ENCODE peak calls at places on chromosomes 6 and 20, in five cellular contexts. E is LNCaP clone FGC; O is fibroblast of the aortic adventitia; U is Jurkat, Clone E6-1; K is IMR-90. V is an unnamed sample.

GRCh38 chr6:22748681-22749080 is 179.3 kb downstream of the HDGFL1 start:
- DNase-seq in E (no peak), O (no peak), U (no peak), K (no peak), V (no peak)

GRCh38 chr20:64114356-64114971 is 7.1 kb upstream of the NPBWR2 start:
- DNase-seq in E (no peak), O (no peak), U (no peak), K (no peak), V (no peak)

GRCh38 chr6:139147628-139148027 is 12.7 kb downstream of the HECA start:
- DNase-seq in E (peak; percentile 27), O (no peak), U (no peak), K (no peak), V (no peak)

GRCh38 chr6:43009124-43009523 is 4.6 kb downstream of the MEA1 start:
- DNase-seq in E (no peak), O (peak; percentile 31), U (peak; percentile 48), K (peak; percentile 27), V (no peak)

GRCh38 chr6:135488023-135488422 is 9.5 kb downstream of the AHI1 start:
- DNase-seq in E (no peak), O (peak; percentile 70), U (no peak), K (peak; percentile 74), V (no peak)

GRCh38 chr6:69007781-69008180 is 372.7 kb downstream of the ADGRB3 start:
- DNase-seq in E (no peak), O (no peak), U (no peak), K (no peak), V (no peak)

GRCh38 chr20:10115021-10115420 is 80.2 kb downstream of the ANKEF1 start:
- DNase-seq in E (no peak), O (peak; percentile 74), U (peak; percentile 46), K (peak; percentile 79), V (no peak)

GRCh38 chr6:39493717-39494116 is 171.2 kb upstream of the KCNK16 start:
- DNase-seq in E (no peak), O (no peak), U (no peak), K (no peak), V (no peak)

GRCh38 chr6:155330133-155330734 is 15.9 kb upstream of the TFB1M start:
- DNase-seq in E (no peak), O (no peak), U (no peak), K (no peak), V (no peak)

GRCh38 chr6:124002377-124003081 is 198.9 kb downstream of the NKAIN2 start:
- DNase-seq in E (no peak), O (no peak), U (no peak), K (no peak), V (no peak)

GRCh38 chr6:79079425-79080130 is 1.5 kb upstream of the PHIP start:
- DNase-seq in E (no peak), O (peak; percentile 49), U (no peak), K (peak; percentile 8), V (no peak)

GRCh38 chr6:80725156-80725930 is 618.9 kb downstream of the BCKDHB start:
- DNase-seq in E (no peak), O (peak; percentile 10), U (no peak), K (peak; percentile 8), V (no peak)

GRCh38 chr20:58665606-58666005 is 14.5 kb downstream of the STX16 start:
- DNase-seq in E (no peak), O (no peak), U (no peak), K (no peak), V (no peak)

GRCh38 chr20:63416631-63417030 is 55.5 kb upstream of the CHRNA4 start:
- DNase-seq in E (no peak), O (no peak), U (no peak), K (no peak), V (no peak)

GRCh38 chr6:16514249-16514648 is 247.0 kb downstream of the ATXN1 start:
- DNase-seq in E (no peak), O (peak; percentile 79), U (peak; percentile 83), K (peak; percentile 76), V (peak; percentile 25)

GRCh38 chr6:149863846-149864577 is at the start of gene LRP11:
- DNase-seq in E (peak; percentile 68), O (peak; percentile 66), U (peak; percentile 69), K (peak; percentile 74), V (peak; percentile 88)

GRCh38 chr20:58567437-58567836 is 52.2 kb upstream of the APCDD1L start:
- DNase-seq in E (no peak), O (no peak), U (no peak), K (no peak), V (no peak)

GRCh38 chr6:72716916-72717315 is 95.1 kb downstream of the KCNQ5 start:
- DNase-seq in E (no peak), O (no peak), U (no peak), K (no peak), V (no peak)

GRCh38 chr20:45890077-45890996 is 671 bp downstream of the NEURL2 start:
- DNase-seq in E (no peak), O (peak; percentile 78), U (no peak), K (peak; percentile 78), V (peak; percentile 24)

GRCh38 chr20:16069416-16070010 is 503.7 kb downstream of the KIF16B start:
- DNase-seq in E (no peak), O (no peak), U (no peak), K (no peak), V (no peak)

GRCh38 chr6:28589234-28589951 is 63.7 kb downstream of the GPX5 start:
- DNase-seq in E (peak; percentile 96), O (peak; percentile 86), U (peak; percentile 37), K (peak; percentile 95), V (peak; percentile 52)
- H3K4me3 ChIP-seq in E (peak overlapping the region; percentile 36), O (peak overlapping the region; percentile 46), U (no peak overlapping the region), K (peak overlapping the region; percentile 35), V (no peak overlapping the region)

GRCh38 chr6:3987072-3987471 is 91.9 kb downstream of the FAM217A start:
- DNase-seq in E (no peak), O (no peak), U (no peak), K (peak; percentile 52), V (no peak)

GRCh38 chr6:3991941-3992340 is 87.0 kb downstream of the FAM217A start:
- DNase-seq in E (no peak), O (no peak), U (no peak), K (no peak), V (no peak)

GRCh38 chr6:3986241-3986640 is 92.7 kb downstream of the FAM217A start:
- DNase-seq in E (no peak), O (no peak), U (no peak), K (no peak), V (no peak)

GRCh38 chr6:3987576-3987975 is 91.4 kb downstream of the FAM217A start:
- DNase-seq in E (no peak), O (no peak), U (no peak), K (no peak), V (no peak)

GRCh38 chr6:3990692-3991491 is 88.0 kb downstream of the FAM217A start:
- DNase-seq in E (peak; percentile 65), O (peak; percentile 95), U (peak; percentile 55), K (peak; percentile 88), V (peak; percentile 57)
- H3K4me3 ChIP-seq in E (peak overlapping the region; percentile 34), O (peak overlapping the region; percentile 64), U (no peak overlapping the region), K (peak overlapping the region; percentile 5), V (no peak overlapping the region)

GRCh38 chr6:37190159-37190535 is 20.2 kb downstream of the PIM1 start:
- DNase-seq in E (no peak), O (peak; percentile 43), U (no peak), K (peak; percentile 44), V (no peak)
- H3K4me3 ChIP-seq in E (no peak overlapping the region), O (no peak overlapping the region), U (no peak overlapping the region), K (no peak overlapping the region), V (no peak overlapping the region)

GRCh38 chr20:8507231-8507630 is 375.2 kb downstream of the PLCB1 start:
- DNase-seq in E (no peak), O (no peak), U (no peak), K (no peak), V (no peak)
- H3K4me3 ChIP-seq in E (no peak overlapping the region), O (no peak overlapping the region), U (no peak overlapping the region), K (no peak overlapping the region), V (no peak overlapping the region)

GRCh38 chr6:168208436-168208835 is 111.1 kb downstream of the DACT2 start:
- DNase-seq in E (no peak), O (no peak), U (no peak), K (no peak), V (no peak)

GRCh38 chr6:168210239-168211107 is 109.1 kb downstream of the DACT2 start:
- DNase-seq in E (no peak), O (no peak), U (no peak), K (no peak), V (no peak)

GRCh38 chr6:168207421-168208175 is 112.0 kb downstream of the DACT2 start:
- DNase-seq in E (no peak), O (no peak), U (no peak), K (no peak), V (no peak)

GRCh38 chr6:168209420-168209819 is 110.2 kb downstream of the DACT2 start:
- DNase-seq in E (no peak), O (no peak), U (no peak), K (no peak), V (no peak)

GRCh38 chr6:168208854-168209253 is 110.7 kb downstream of the DACT2 start:
- DNase-seq in E (no peak), O (no peak), U (no peak), K (no peak), V (no peak)
- H3K4me3 ChIP-seq in E (no peak overlapping the region), O (no peak overlapping the region), U (no peak overlapping the region), K (no peak overlapping the region), V (no peak overlapping the region)

GRCh38 chr6:109453594-109454482 is 1.7 kb downstream of the MICAL1 start:
- DNase-seq in E (no peak), O (no peak), U (no peak), K (no peak), V (no peak)

GRCh38 chr6:109454483-109455160 is 950 bp downstream of the MICAL1 start:
- DNase-seq in E (no peak), O (peak; percentile 35), U (peak; percentile 84), K (peak; percentile 28), V (peak; percentile 80)

GRCh38 chr6:109452181-109452580 is 3.4 kb downstream of the MICAL1 start:
- DNase-seq in E (no peak), O (no peak), U (no peak), K (no peak), V (no peak)

GRCh38 chr6:109451376-109451775 is 4.2 kb downstream of the MICAL1 start:
- DNase-seq in E (no peak), O (no peak), U (no peak), K (no peak), V (no peak)

DNA sequence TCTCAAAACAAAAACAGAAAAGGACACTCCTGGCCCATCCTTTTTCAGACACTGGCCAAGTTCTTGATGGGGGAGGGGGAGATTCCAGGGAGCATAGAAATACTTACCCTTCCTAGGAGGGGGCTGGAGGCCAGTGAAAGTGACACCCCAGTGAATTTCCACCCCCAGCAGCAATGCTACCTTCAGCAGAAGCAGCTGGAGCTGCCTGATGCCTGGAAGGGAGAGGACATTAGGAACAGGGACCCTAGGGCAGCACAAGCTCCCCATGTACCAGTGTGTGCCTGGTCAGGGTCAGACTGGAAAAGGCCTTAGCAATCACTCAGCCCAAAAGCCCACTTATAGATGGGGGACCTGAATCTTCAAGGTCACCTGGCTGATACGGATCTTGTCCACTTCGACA is 2.4 kb downstream of the MICAL1 start:
- DNase-seq in E (no peak), O (no peak), U (no peak), K (no peak), V (no peak)
- H3K4me3 ChIP-seq in E (no peak overlapping the region), O (no peak overlapping the region), U (no peak overlapping the region), K (no peak overlapping the region), V (no peak overlapping the region)

V was measured in naive thymus-derived CD4-positive, alpha-beta T cell.